ENCODE peak calls at places on chromosomes 4 and X, in eight cellular contexts. C is OCI-LY7, L is astrocyte of the spinal cord, H is IMR-90, B is SK-N-SH, K is fibroblast of pulmonary artery, O is body of pancreas, I is BE2C. G is an unnamed sample.

GRCh38 chr4:179398414-179398813 is 1956.2 kb upstream of the AGA start:
- DNase-seq in B (no peak), I (no peak), K (no peak), C (no peak), H (no peak), L (no peak), O (no peak), G (no peak)

GRCh38 chrX:154136627-154137161 is 7.3 kb upstream of the OPN1LW start:
- DNase-seq in I (peak), L (peak), K (peak), B (peak), H (peak), O (peak), C (peak), G (no peak)

GRCh38 chr4:143514432-143514831 is 930 bp downstream of the SMARCA5 start:
- DNase-seq in B (peak), O (peak), H (peak), L (peak), C (peak), I (peak), K (peak), G (no peak)

GRCh38 chr4:173403051-173403450 is 4.1 kb upstream of the SCRG1 start:
- DNase-seq in B (no peak), L (no peak), I (no peak), K (no peak), O (no peak), C (no peak), H (peak), G (no peak)

GRCh38 chr4:47852121-47852520 is 14.3 kb upstream of the CORIN start:
- DNase-seq in L (peak), I (no peak), H (peak), B (no peak), K (peak), C (no peak), O (no peak), G (no peak)

GRCh38 chr4:183130328-183131155 is 31.5 kb downstream of the WWC2 start:
- DNase-seq in O (peak), I (peak), L (peak), C (no peak), B (peak), H (peak), K (peak), G (no peak)

GRCh38 chr4:95377511-95377910 is 171.3 kb downstream of the UNC5C start:
- DNase-seq in O (no peak), C (no peak), H (no peak), I (no peak), B (no peak), L (no peak), K (no peak), G (no peak)

GRCh38 chr4:102572452-102572851 is 71.3 kb downstream of the NFKB1 start:
- DNase-seq in L (no peak), B (no peak), O (no peak), K (no peak), I (no peak), C (no peak), H (no peak), G (no peak)

GRCh38 chrX:124266325-124267087 is 66.0 kb upstream of the TEX13D start:
- DNase-seq in L (no peak), B (no peak), I (no peak), H (no peak), C (no peak), O (no peak), K (no peak), G (no peak)

GRCh38 chr4:89420507-89420906 is 112.9 kb upstream of the GPRIN3 start:
- DNase-seq in O (no peak), I (no peak), B (no peak), K (no peak), L (peak), C (no peak), H (peak), G (no peak)

GRCh38 chrX:103878466-103879151 is 46.6 kb upstream of the RAB9B start:
- DNase-seq in O (no peak), I (no peak), B (no peak), C (no peak), H (peak), K (peak), L (peak), G (no peak)

GRCh38 chrX:96538104-96538725 is 146.4 kb upstream of the DIAPH2 start:
- DNase-seq in C (no peak), L (no peak), B (no peak), I (peak), H (no peak), O (peak), K (no peak), G (no peak)

GRCh38 chr4:129751646-129752045 is 655.7 kb downstream of the C4orf33 start:
- DNase-seq in L (no peak), B (no peak), C (no peak), K (no peak), O (no peak), I (no peak), H (no peak), G (no peak)

GRCh38 chr4:99668472-99668871 is 10.8 kb upstream of the C4orf54 start:
- DNase-seq in K (no peak), O (peak), I (no peak), L (no peak), C (no peak), H (no peak), B (no peak), G (no peak)

GRCh38 chr4:5824635-5825034 is 68.3 kb downstream of the CRMP1 start:
- DNase-seq in K (peak), H (peak), I (no peak), O (no peak), L (peak), C (peak), B (peak), G (no peak)

GRCh38 chr4:88333741-88334405 is 44.8 kb upstream of the HERC6 start:
- DNase-seq in H (peak), I (no peak), O (peak), K (peak), L (no peak), B (no peak), C (no peak), G (no peak)

GRCh38 chrX:53795583-53795982 is 109.1 kb upstream of the HUWE1 start:
- DNase-seq in O (no peak), C (no peak), I (no peak), K (peak), L (no peak), H (peak), B (no peak), G (no peak)

GRCh38 chr4:30802622-30803323 is 82.6 kb downstream of the PCDH7 start:
- DNase-seq in K (peak), C (no peak), O (no peak), I (peak), H (peak), L (peak), B (no peak), G (no peak)

GRCh38 chr4:81781824-81782223 is 310.1 kb upstream of the RASGEF1B start:
- DNase-seq in K (no peak), O (no peak), C (no peak), H (no peak), I (no peak), L (no peak), B (no peak), G (no peak)

GRCh38 chrX:116384406-116384805 is 52.0 kb upstream of the SLC6A14 start:
- DNase-seq in B (no peak), C (no peak), O (no peak), L (no peak), H (peak), K (peak), I (no peak), G (no peak)

GRCh38 chr4:37471971-37472370 is 214.2 kb downstream of the RELL1 start:
- DNase-seq in O (peak), I (no peak), K (no peak), H (no peak), C (no peak), L (no peak), B (no peak), G (no peak)

GRCh38 chrX:138723301-138723700 is 11.8 kb upstream of the FGF13 start:
- DNase-seq in K (no peak), H (no peak), I (no peak), L (no peak), C (no peak), B (no peak), O (no peak), G (no peak)

GRCh38 chr4:15893967-15894366 is 44.6 kb downstream of the FGFBP1 start:
- DNase-seq in L (peak), K (peak), B (no peak), H (peak), O (no peak), C (no peak), I (no peak), G (no peak)

GRCh38 chrX:1419545-1420355 is 27.8 kb upstream of the SLC25A6 start:
- DNase-seq in O (no peak), H (no peak), I (no peak), L (no peak), C (no peak), B (no peak), K (no peak), G (no peak)

GRCh38 chr4:110008540-110008939 is 95.9 kb downstream of the EGF start:
- DNase-seq in B (no peak), C (no peak), H (no peak), O (no peak), I (no peak), K (no peak), L (no peak), G (no peak)

GRCh38 chr4:178198691-178199090 is 756.5 kb upstream of the AGA start:
- DNase-seq in B (no peak), H (peak), K (peak), L (peak), C (no peak), O (no peak), I (no peak), G (no peak)

GRCh38 chr4:845836-846251 is 19.9 kb upstream of the CPLX1 start:
- DNase-seq in O (no peak), C (no peak), B (no peak), I (no peak), H (peak), L (no peak), K (peak), G (no peak)

GRCh38 chr4:20284990-20285389 is 33.3 kb downstream of the SLIT2 start:
- DNase-seq in C (no peak), H (peak), O (no peak), L (no peak), I (no peak), K (no peak), B (no peak), G (no peak)

DNA sequence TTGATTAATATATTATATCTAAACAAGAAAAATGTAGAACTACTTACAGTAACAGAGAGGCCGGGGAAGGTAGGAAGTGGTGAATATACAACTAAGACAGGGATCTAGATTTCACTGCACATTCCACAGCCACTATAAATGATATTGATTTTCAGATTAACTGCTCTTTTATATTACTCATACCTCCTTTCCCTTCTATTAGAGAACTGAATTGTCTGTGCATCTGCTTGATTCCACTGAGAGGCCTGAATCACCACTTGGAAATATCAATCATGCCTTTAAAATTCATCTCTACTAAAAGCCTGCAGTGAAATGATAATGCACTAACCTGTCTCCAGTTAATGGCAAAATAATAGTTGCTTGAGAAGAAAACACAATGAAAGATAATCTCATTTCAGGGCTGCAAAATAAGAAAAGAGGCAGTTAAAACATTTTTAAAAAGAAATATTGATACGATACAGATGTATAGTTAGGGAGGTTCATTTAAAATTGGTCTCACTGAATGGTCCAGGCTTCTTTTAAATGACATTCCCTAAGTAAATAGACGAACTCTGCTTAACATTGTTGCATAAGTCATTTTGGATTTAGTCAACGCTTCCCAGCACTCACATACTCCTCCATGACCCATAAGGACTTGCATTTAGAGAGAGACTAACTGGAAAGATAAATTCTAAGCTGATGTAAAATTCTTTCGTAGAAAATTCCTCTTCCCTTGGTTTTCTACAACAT is 3.8 kb downstream of the ANTXR2 start:
- DNase-seq in O (no peak), C (no peak), H (peak), B (no peak), I (no peak), L (no peak), K (no peak), G (no peak)
- H3K4me3 ChIP-seq in O (no peak), C (no peak), H (no peak), B (peak), I (no peak), L (no peak), K (no peak), G (no peak)

GRCh38 chrX:7068939-7069367 is 78.6 kb upstream of the STS start:
- DNase-seq in I (peak), K (peak), L (no peak), O (no peak), C (peak), H (no peak), B (peak), G (no peak)
- TF ChIP-seq CTCF in I (peak), K (peak), L (peak), O (no peak), C (peak), H (no peak), B (peak), G (peak)

DNA sequence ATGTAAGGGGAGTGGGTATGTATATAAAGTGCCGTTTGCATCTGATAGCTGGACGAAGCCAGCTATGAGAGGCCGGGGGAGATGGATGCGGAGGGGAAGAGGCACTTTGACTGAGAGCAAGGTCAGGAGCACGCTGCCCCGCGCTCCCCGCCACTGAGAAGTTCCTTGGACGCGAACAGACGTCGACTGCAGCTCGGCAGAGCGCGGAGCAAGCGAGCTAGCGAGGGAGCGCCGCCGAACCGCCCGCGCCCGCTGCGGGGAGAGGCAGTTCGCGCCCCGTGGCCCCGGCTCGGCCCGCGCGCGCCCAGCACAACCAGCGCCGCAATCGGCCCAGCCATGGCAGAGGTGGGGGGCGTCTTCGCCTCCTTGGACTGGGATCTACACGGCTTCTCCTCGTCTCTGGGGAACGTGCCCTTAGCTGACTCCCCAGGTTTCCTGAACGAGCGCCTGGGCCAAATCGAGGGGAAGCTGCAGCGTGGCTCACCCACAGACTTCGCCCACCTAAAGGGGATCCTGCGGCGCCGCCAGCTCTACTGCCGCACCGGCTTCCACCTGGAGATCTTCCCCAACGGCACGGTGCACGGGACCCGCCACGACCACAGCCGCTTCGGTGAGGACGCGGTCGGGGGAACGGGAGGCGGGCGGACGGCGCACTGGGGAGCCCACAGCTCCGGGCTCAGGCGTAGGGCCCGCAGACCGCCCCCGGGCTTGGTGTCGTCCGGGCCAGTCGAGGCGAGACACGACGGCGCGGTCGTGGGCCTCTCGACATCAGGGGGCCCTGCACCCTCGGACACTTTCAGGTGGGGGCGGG is at the start of gene FGF16:
- DNase-seq in B (peak), H (no peak), K (no peak), I (no peak), C (no peak), L (no peak), O (no peak), G (no peak)
- H3K4me3 ChIP-seq in B (no peak), H (no peak), K (peak), I (no peak), C (no peak), L (peak), O (no peak), G (peak)

DNA sequence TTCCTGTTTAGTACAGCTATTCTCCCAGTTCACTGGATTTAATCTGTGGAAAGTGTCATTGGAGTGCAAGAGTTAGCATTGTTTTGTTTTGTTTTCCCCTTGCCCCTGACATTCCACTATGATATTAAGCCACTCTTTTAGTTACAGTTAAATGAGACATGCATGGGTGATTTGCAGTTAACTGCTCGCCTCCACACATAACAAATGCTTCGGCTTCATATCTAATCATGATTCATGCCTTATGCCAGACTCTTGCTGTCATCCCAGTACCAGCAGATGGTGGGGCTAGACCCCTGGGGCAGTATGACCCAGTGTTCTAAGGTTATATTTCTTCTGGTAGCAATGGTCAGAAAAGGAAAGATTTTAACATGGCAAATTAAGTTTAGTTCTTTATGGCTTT is 80.1 kb downstream of the RAP1GDS1 start:
- DNase-seq in I (peak), L (peak), O (no peak), C (peak), H (peak), B (peak), K (peak), G (no peak)
- TF ChIP-seq CTCF in I (peak), L (no peak), O (no peak), C (peak), H (no peak), B (no peak), K (peak), G (no peak)

GRCh38 chr4:104494161-104494560 is 533 bp downstream of the CXXC4 start:
- DNase-seq in K (peak), B (no peak), H (no peak), I (no peak), L (no peak), O (no peak), C (no peak), G (no peak)
- H3K4me3 ChIP-seq in K (peak), B (peak), H (no peak), I (peak), L (peak), O (no peak), C (no peak), G (peak)

DNA sequence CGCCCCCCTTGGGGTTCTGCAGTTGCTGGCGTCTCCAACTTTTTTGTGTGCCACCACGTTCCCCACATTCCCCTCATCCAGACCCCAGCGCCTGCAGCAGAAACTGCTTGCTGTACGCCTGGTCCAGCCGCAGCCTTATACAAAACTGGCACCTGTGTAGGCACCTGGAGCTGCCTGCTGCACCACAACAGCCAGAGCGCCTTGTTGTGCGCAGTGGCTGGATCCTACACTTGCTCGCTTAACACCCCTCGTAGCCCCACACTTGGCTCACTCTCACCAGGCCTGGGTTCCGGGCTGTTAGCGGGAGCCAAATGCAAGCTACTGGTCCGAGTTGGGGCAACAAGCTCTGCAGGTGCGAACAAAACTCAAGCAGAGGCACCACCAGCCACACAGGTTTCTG is 136.8 kb downstream of the TECRL start:
- DNase-seq in I (no peak), H (no peak), B (no peak), L (peak), O (no peak), C (no peak), K (no peak), G (no peak)
- TF ChIP-seq CTCF in I (no peak), H (no peak), B (no peak), L (no peak), O (no peak), C (no peak), K (no peak), G (no peak)

DNA sequence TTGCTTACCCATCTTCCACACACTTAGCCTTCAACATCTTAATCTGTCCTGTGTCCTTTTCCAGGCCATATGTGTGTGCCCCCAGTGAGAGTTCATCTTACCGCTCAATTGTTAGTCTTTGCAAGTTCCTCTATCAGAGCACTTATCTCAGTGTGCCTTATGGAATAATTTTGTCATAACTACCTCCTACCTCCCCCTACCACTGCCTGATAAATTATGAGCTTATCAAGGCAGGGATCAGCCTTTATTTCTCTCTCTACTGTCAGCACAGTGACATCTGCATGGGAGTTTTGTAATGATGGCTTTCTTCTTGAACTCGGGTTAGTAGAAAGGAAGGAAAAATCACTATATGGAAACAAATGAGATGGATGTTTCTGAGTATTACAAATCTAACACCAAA is 53.2 kb downstream of the MTM1 start:
- DNase-seq in I (no peak), C (no peak), L (no peak), H (no peak), B (peak), O (no peak), K (no peak), G (no peak)
- H3K4me3 ChIP-seq in I (no peak), C (no peak), L (no peak), H (no peak), B (no peak), O (no peak), K (no peak), G (no peak)

G was measured in GM12864.